ENCODE peak calls at places on chromosome 5, in six cellular contexts. Q is mesenchymal stem cell, G is H1, U is neuronal stem cell, J is IMR-90, L is mesendoderm. D is an unnamed sample.
A peak's percentile ranks its signal among the peaks of the same experiment; 100 is the strongest.

GRCh38 chr5:104635216-104635615 is 1072.6 kb upstream of the NUDT12 start:
- DNase-seq in Q (peak; percentile 33), G (no peak), U (no peak), J (peak; percentile 54), L (no peak), D (peak; percentile 8)

GRCh38 chr5:61447780-61448495 is 115.9 kb downstream of the ZSWIM6 start:
- DNase-seq in Q (no peak), G (no peak), U (no peak), J (no peak), L (no peak), D (no peak)

GRCh38 chr5:159497221-159497620 is 166.9 kb upstream of the IL12B start:
- DNase-seq in Q (no peak), G (no peak), U (no peak), J (no peak), L (peak; percentile 78), D (no peak)

GRCh38 chr5:177304392-177305119 is 957 bp downstream of the PRELID1 start:
- DNase-seq in Q (peak; percentile 47), G (no peak), U (no peak), J (peak; percentile 12), L (no peak), D (peak; percentile 50)

GRCh38 chr5:34490501-34491250 is 165.5 kb upstream of the RAI14 start:
- DNase-seq in Q (peak; percentile 73), G (peak; percentile 51), U (no peak), J (no peak), L (peak; percentile 83), D (no peak)

GRCh38 chr5:96146675-96147074 is 185.0 kb upstream of the ELL2 start:
- DNase-seq in Q (peak; percentile 88), G (no peak), U (no peak), J (peak; percentile 95), L (peak; percentile 49), D (peak; percentile 35)

GRCh38 chr5:9046756-9047481 is 499.0 kb downstream of the SEMA5A start:
- DNase-seq in Q (peak; percentile 98), G (no peak), U (no peak), J (peak; percentile 99), L (no peak), D (peak; percentile 18)

GRCh38 chr5:154421868-154422267 is 23.9 kb upstream of the SAP30L start:
- DNase-seq in Q (peak; percentile 27), G (no peak), U (no peak), J (peak; percentile 14), L (peak; percentile 79), D (no peak)

GRCh38 chr5:121108725-121109124 is 644.6 kb downstream of the PRR16 start:
- DNase-seq in Q (no peak), G (no peak), U (no peak), J (no peak), L (peak; percentile 14), D (no peak)

GRCh38 chr5:59842999-59843398 is 50.5 kb downstream of the PDE4D start:
- DNase-seq in Q (peak; percentile 37), G (no peak), U (no peak), J (peak; percentile 59), L (no peak), D (no peak)

GRCh38 chr5:39876146-39876545 is 451.4 kb upstream of the DAB2 start:
- DNase-seq in Q (no peak), G (no peak), U (no peak), J (no peak), L (no peak), D (no peak)

GRCh38 chr5:39519566-39520231 is 94.9 kb upstream of the DAB2 start:
- DNase-seq in Q (peak; percentile 74), G (no peak), U (no peak), J (peak; percentile 73), L (peak; percentile 51), D (no peak)

GRCh38 chr5:23440703-23441102 is 66.7 kb upstream of the PRDM9 start:
- DNase-seq in Q (no peak), G (no peak), U (no peak), J (no peak), L (no peak), D (no peak)

GRCh38 chr5:13553896-13554295 is 390.6 kb downstream of the DNAH5 start:
- DNase-seq in Q (no peak), G (peak; percentile 82), U (peak; percentile 49), J (no peak), L (peak; percentile 63), D (no peak)

GRCh38 chr5:60360355-60360754 is 339.6 kb downstream of the DEPDC1B start:
- DNase-seq in Q (no peak), G (no peak), U (no peak), J (no peak), L (no peak), D (no peak)

GRCh38 chr5:173720341-173721258 is 104.2 kb upstream of the BOD1 start:
- DNase-seq in Q (no peak), G (no peak), U (no peak), J (no peak), L (peak; percentile 32), D (no peak)

GRCh38 chr5:154866841-154867240 is 8.4 kb downstream of the CNOT8 start:
- DNase-seq in Q (no peak), G (no peak), U (no peak), J (peak; percentile 26), L (no peak), D (no peak)

GRCh38 chr5:108650997-108651396 is 96.7 kb upstream of the FER start:
- DNase-seq in Q (no peak), G (no peak), U (no peak), J (peak; percentile 81), L (no peak), D (no peak)

GRCh38 chr5:76641514-76642120 is 18.4 kb upstream of the F2RL2 start:
- DNase-seq in Q (peak; percentile 74), G (peak; percentile 76), U (peak; percentile 72), J (peak; percentile 79), L (peak; percentile 76), D (peak; percentile 83)

GRCh38 chr5:40385544-40385943 is 294.2 kb upstream of the PTGER4 start:
- DNase-seq in Q (peak; percentile 42), G (no peak), U (no peak), J (peak; percentile 66), L (peak; percentile 84), D (peak; percentile 75)

GRCh38 chr5:53052499-53052898 is 57.1 kb downstream of the MOCS2 start:
- DNase-seq in Q (no peak), G (no peak), U (no peak), J (no peak), L (no peak), D (no peak)

GRCh38 chr5:81852277-81853004 is 101.5 kb upstream of the SSBP2 start:
- DNase-seq in Q (peak; percentile 66), G (peak; percentile 72), U (peak; percentile 29), J (peak; percentile 34), L (peak; percentile 93), D (peak; percentile 16)

GRCh38 chr5:59525957-59526356 is 367.6 kb downstream of the PDE4D start:
- DNase-seq in Q (peak; percentile 84), G (no peak), U (no peak), J (peak; percentile 51), L (no peak), D (no peak)

GRCh38 chr5:123696948-123697347 is 185.0 kb downstream of the CSNK1G3 start:
- DNase-seq in Q (peak; percentile 58), G (no peak), U (no peak), J (peak; percentile 7), L (no peak), D (no peak)

GRCh38 chr5:164336276-164336675 is 830.9 kb downstream of the MAT2B start:
- DNase-seq in Q (no peak), G (no peak), U (no peak), J (no peak), L (no peak), D (no peak)

DNA sequence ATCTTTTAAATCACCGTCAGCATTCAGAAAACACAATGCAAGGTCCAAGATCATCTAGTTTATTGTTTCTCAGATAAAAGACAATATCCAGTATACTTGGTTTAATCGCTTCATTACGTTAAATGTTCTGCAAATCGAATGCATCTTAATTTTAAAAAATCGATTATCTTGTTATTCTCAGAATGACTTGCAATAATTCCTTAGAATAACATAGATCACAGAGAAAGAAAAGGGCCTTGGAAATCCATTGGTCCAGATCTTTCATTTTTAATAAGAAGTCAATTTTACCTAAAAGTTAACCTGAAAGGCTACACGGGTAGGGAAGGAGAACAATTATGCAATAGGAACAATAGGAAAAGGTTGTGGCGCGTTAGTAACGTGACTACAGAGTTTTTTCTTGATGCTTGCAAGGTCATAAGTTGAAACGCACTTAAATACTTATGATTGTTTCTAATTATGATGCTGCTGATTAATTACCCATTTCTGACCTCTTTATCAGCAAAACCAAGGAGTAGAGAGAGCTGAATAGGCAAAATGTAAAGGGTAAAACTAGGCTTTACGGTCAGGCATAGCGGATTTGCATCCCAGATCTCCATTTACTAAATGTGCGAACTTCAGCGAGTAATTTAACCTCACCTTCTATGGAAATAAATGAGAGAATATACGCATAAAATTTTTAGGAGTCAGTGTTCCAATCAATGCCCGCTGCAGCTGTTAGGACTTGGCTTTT is 769 bp upstream of the LYRM7 start:
- DNase-seq in Q (no peak), G (no peak), U (no peak), J (no peak), L (no peak), D (no peak)
- H3K4me3 ChIP-seq in Q (peak overlapping the region; percentile 89), G (peak overlapping the region; percentile 71), U (peak overlapping the region; percentile 69), J (peak overlapping the region; percentile 56), L (peak overlapping the region; percentile 86), D (peak overlapping the region; percentile 54)

GRCh38 chr5:139296198-139296597 is 2.7 kb downstream of the MATR3 start:
- DNase-seq in Q (no peak), G (no peak), U (no peak), J (no peak), L (no peak), D (no peak)

GRCh38 chr5:139293504-139294371 is at the start of gene MATR3:
- DNase-seq in Q (peak; percentile 97), G (peak; percentile 95), U (peak; percentile 95), J (peak; percentile 94), L (peak; percentile 98), D (peak; percentile 97)

GRCh38 chr5:139293199-139293503 is 389 bp upstream of the MATR3 start:
- DNase-seq in Q (no peak), G (no peak), U (no peak), J (no peak), L (no peak), D (no peak)

GRCh38 chr5:139295692-139296091 is 2.2 kb downstream of the MATR3 start:
- DNase-seq in Q (peak; percentile 24), G (peak; percentile 47), U (no peak), J (peak; percentile 39), L (peak; percentile 53), D (peak; percentile 17)

GRCh38 chr5:139294372-139295165 is 1.0 kb downstream of the MATR3 start:
- DNase-seq in Q (peak; percentile 91), G (peak; percentile 70), U (peak; percentile 82), J (peak; percentile 82), L (peak; percentile 85), D (peak; percentile 62)
- H2BK5ac ChIP-seq in Q (peak overlapping the region; percentile 93), G (peak overlapping the region; percentile 99), U (peak overlapping the region; percentile 99), J (peak overlapping the region; percentile 93), L (peak overlapping the region; percentile 61), D (peak overlapping the region; percentile 96)

DNA sequence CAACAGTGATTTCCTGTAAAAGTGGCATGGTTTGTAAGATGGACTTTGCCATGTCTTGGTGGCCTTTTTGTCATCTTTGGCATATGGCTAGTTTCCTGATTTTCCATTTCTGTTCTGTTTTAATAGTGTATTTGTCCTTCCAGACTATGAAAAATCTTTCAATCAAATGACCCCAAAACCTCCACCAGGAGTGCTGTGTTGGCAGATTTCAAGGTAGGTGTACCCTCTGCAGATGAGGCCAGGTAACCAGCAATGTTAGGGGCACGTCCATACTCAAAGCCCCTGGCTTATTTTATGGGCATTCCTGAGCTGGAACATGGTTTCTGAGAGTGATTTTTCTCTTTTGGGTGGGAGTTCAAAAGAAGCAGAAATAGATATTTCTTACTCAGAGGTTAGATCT is 15.2 kb upstream of the MAP1B start:
- DNase-seq in Q (no peak), G (no peak), U (no peak), J (no peak), L (no peak), D (no peak)
- H3K36me3 ChIP-seq in Q (no peaks in the 10 kb centered on the region), G (no peaks in the 10 kb centered on the region), U (no peaks in the 10 kb centered on the region), J (no peaks in the 10 kb centered on the region), L (no peaks in the 10 kb centered on the region), D (no peaks in the 10 kb centered on the region)

GRCh38 chr5:172110921-172111873 is 76.8 kb downstream of the STK10 start:
- DNase-seq in Q (peak; percentile 83), G (no peak), U (no peak), J (peak; percentile 56), L (no peak), D (peak; percentile 55)
- H3K4me3 ChIP-seq in Q (peak overlapping the region; percentile 58), G (no peak overlapping the region), U (no peak overlapping the region), J (peak overlapping the region; percentile 11), L (no peak overlapping the region), D (no peak overlapping the region)